ENCODE peak calls at places on chromosomes 5 and 9, in five cellular contexts. One of them, this sample, is unnamed.

GRCh38 chr5:126686451-126687126 is 85.8 kb downstream of the PHAX start:
- DNase-seq in CD8-positive, alpha-beta T cell: no peak
- DNase-seq in fibroblast of lung: no peak
- DNase-seq in heart right ventricle: no peak
- DNase-seq in left ventricle myocardium inferior: no peak
- DNase-seq in this sample: no peak

GRCh38 chr5:134252671-134253070 is 26.8 kb upstream of the PPP2CA start:
- DNase-seq in CD8-positive, alpha-beta T cell: no peak
- DNase-seq in fibroblast of lung: peak; percentile 70
- DNase-seq in heart right ventricle: no peak
- DNase-seq in left ventricle myocardium inferior: no peak
- DNase-seq in this sample: no peak

GRCh38 chr5:31232273-31232888 is 38.9 kb downstream of the CDH6 start:
- DNase-seq in CD8-positive, alpha-beta T cell: no peak
- DNase-seq in fibroblast of lung: peak; percentile 54
- DNase-seq in heart right ventricle: no peak
- DNase-seq in left ventricle myocardium inferior: no peak
- DNase-seq in this sample: no peak

GRCh38 chr5:107337281-107337680 is 333.5 kb downstream of the EFNA5 start:
- DNase-seq in CD8-positive, alpha-beta T cell: no peak
- DNase-seq in fibroblast of lung: no peak
- DNase-seq in heart right ventricle: no peak
- DNase-seq in left ventricle myocardium inferior: no peak
- DNase-seq in this sample: no peak

GRCh38 chr5:7763621-7764072 is 87.3 kb downstream of the CFAP90 start:
- DNase-seq in CD8-positive, alpha-beta T cell: no peak
- DNase-seq in fibroblast of lung: no peak
- DNase-seq in heart right ventricle: peak; percentile 17
- DNase-seq in left ventricle myocardium inferior: no peak
- DNase-seq in this sample: no peak

GRCh38 chr5:32444946-32445758 is 612 bp upstream of the ZFR start:
- DNase-seq in CD8-positive, alpha-beta T cell: no peak
- DNase-seq in fibroblast of lung: no peak
- DNase-seq in heart right ventricle: no peak
- DNase-seq in left ventricle myocardium inferior: no peak
- DNase-seq in this sample: no peak

GRCh38 chr5:76490970-76491369 is 87.9 kb downstream of the IQGAP2 start:
- DNase-seq in CD8-positive, alpha-beta T cell: no peak
- DNase-seq in fibroblast of lung: no peak
- DNase-seq in heart right ventricle: no peak
- DNase-seq in left ventricle myocardium inferior: no peak
- DNase-seq in this sample: no peak

GRCh38 chr9:13444272-13444608 is 164.7 kb upstream of the MPDZ start:
- DNase-seq in CD8-positive, alpha-beta T cell: no peak
- DNase-seq in fibroblast of lung: no peak
- DNase-seq in heart right ventricle: no peak
- DNase-seq in left ventricle myocardium inferior: no peak
- DNase-seq in this sample: no peak

GRCh38 chr9:122372856-122373845 is 2.3 kb downstream of the PTGS1 start:
- DNase-seq in CD8-positive, alpha-beta T cell: no peak
- DNase-seq in fibroblast of lung: no peak
- DNase-seq in heart right ventricle: no peak
- DNase-seq in left ventricle myocardium inferior: no peak
- DNase-seq in this sample: no peak

GRCh38 chr5:35518104-35518503 is 99.6 kb upstream of the SPEF2 start:
- DNase-seq in CD8-positive, alpha-beta T cell: no peak
- DNase-seq in fibroblast of lung: no peak
- DNase-seq in heart right ventricle: no peak
- DNase-seq in left ventricle myocardium inferior: no peak
- DNase-seq in this sample: no peak

GRCh38 chr5:6729400-6730310 is 16.4 kb downstream of the TENT4A start:
- DNase-seq in CD8-positive, alpha-beta T cell: peak; percentile 47
- DNase-seq in fibroblast of lung: no peak
- DNase-seq in heart right ventricle: peak; percentile 46
- DNase-seq in left ventricle myocardium inferior: peak; percentile 31
- DNase-seq in this sample: peak; percentile 53

GRCh38 chr9:38299856-38300255 is 92.6 kb upstream of the ALDH1B1 start:
- DNase-seq in CD8-positive, alpha-beta T cell: no peak
- DNase-seq in fibroblast of lung: no peak
- DNase-seq in heart right ventricle: no peak
- DNase-seq in left ventricle myocardium inferior: no peak
- DNase-seq in this sample: no peak

GRCh38 chr5:144142030-144142825 is 28.2 kb downstream of the YIPF5 start:
- DNase-seq in CD8-positive, alpha-beta T cell: no peak
- DNase-seq in fibroblast of lung: peak; percentile 71
- DNase-seq in heart right ventricle: no peak
- DNase-seq in left ventricle myocardium inferior: no peak
- DNase-seq in this sample: no peak

GRCh38 chr5:105146867-105147266 is 1584.3 kb upstream of the NUDT12 start:
- DNase-seq in CD8-positive, alpha-beta T cell: no peak
- DNase-seq in fibroblast of lung: peak; percentile 22
- DNase-seq in heart right ventricle: no peak
- DNase-seq in left ventricle myocardium inferior: no peak
- DNase-seq in this sample: no peak

GRCh38 chr9:105858877-105859276 is 164.5 kb downstream of the TMEM38B start:
- DNase-seq in CD8-positive, alpha-beta T cell: no peak
- DNase-seq in fibroblast of lung: no peak
- DNase-seq in heart right ventricle: no peak
- DNase-seq in left ventricle myocardium inferior: no peak
- DNase-seq in this sample: no peak

GRCh38 chr9:3873818-3874217 is 348.0 kb upstream of the RFX3 start:
- DNase-seq in CD8-positive, alpha-beta T cell: no peak
- DNase-seq in fibroblast of lung: peak; percentile 26
- DNase-seq in heart right ventricle: no peak
- DNase-seq in left ventricle myocardium inferior: no peak
- DNase-seq in this sample: no peak

GRCh38 chr9:6907772-6908381 is 150.1 kb downstream of the KDM4C start:
- DNase-seq in CD8-positive, alpha-beta T cell: no peak
- DNase-seq in fibroblast of lung: peak; percentile 70
- DNase-seq in heart right ventricle: no peak
- DNase-seq in left ventricle myocardium inferior: no peak
- DNase-seq in this sample: no peak

GRCh38 chr5:90932052-90932699 is 373.6 kb downstream of the ADGRV1 start:
- DNase-seq in CD8-positive, alpha-beta T cell: peak; percentile 24
- DNase-seq in fibroblast of lung: peak; percentile 78
- DNase-seq in heart right ventricle: no peak
- DNase-seq in left ventricle myocardium inferior: no peak
- DNase-seq in this sample: no peak

GRCh38 chr5:134112726-134113571 is 1.5 kb upstream of the TCF7 start:
- DNase-seq in CD8-positive, alpha-beta T cell: peak; percentile 16
- DNase-seq in fibroblast of lung: no peak
- DNase-seq in heart right ventricle: no peak
- DNase-seq in left ventricle myocardium inferior: no peak
- DNase-seq in this sample: no peak

GRCh38 chr5:138686668-138687067 is 66.6 kb upstream of the CTNNA1 start:
- DNase-seq in CD8-positive, alpha-beta T cell: no peak
- DNase-seq in fibroblast of lung: no peak
- DNase-seq in heart right ventricle: no peak
- DNase-seq in left ventricle myocardium inferior: no peak
- DNase-seq in this sample: no peak

GRCh38 chr5:167796636-167797035 is 494.8 kb upstream of the WWC1 start:
- DNase-seq in CD8-positive, alpha-beta T cell: no peak
- DNase-seq in fibroblast of lung: no peak
- DNase-seq in heart right ventricle: no peak
- DNase-seq in left ventricle myocardium inferior: no peak
- DNase-seq in this sample: no peak

GRCh38 chr5:144187699-144188294 is 17.1 kb downstream of the KCTD16 start:
- DNase-seq in CD8-positive, alpha-beta T cell: peak; percentile 76
- DNase-seq in fibroblast of lung: peak; percentile 98
- DNase-seq in heart right ventricle: no peak
- DNase-seq in left ventricle myocardium inferior: no peak
- DNase-seq in this sample: no peak

GRCh38 chr9:81517954-81518353 is 171.4 kb downstream of the TLE1 start:
- DNase-seq in CD8-positive, alpha-beta T cell: no peak
- DNase-seq in fibroblast of lung: no peak
- DNase-seq in heart right ventricle: no peak
- DNase-seq in left ventricle myocardium inferior: no peak
- DNase-seq in this sample: no peak

GRCh38 chr5:1769017-1769640 is 30.5 kb downstream of the MRPL36 start:
- DNase-seq in CD8-positive, alpha-beta T cell: no peak
- DNase-seq in fibroblast of lung: no peak
- DNase-seq in heart right ventricle: no peak
- DNase-seq in left ventricle myocardium inferior: no peak
- DNase-seq in this sample: no peak

GRCh38 chr5:172383231-172383802 is 71.0 kb downstream of the SH3PXD2B start:
- DNase-seq in CD8-positive, alpha-beta T cell: no peak
- DNase-seq in fibroblast of lung: peak; percentile 11
- DNase-seq in heart right ventricle: no peak
- DNase-seq in left ventricle myocardium inferior: no peak
- DNase-seq in this sample: peak; percentile 52

GRCh38 chr9:72864327-72864726 is 88.5 kb downstream of the ALDH1A1 start:
- DNase-seq in CD8-positive, alpha-beta T cell: no peak
- DNase-seq in fibroblast of lung: no peak
- DNase-seq in heart right ventricle: no peak
- DNase-seq in left ventricle myocardium inferior: no peak
- DNase-seq in this sample: no peak

GRCh38 chr5:51271261-51271660 is 112.0 kb upstream of the ISL1 start:
- DNase-seq in CD8-positive, alpha-beta T cell: no peak
- DNase-seq in fibroblast of lung: no peak
- DNase-seq in heart right ventricle: no peak
- DNase-seq in left ventricle myocardium inferior: no peak
- DNase-seq in this sample: no peak

GRCh38 chr9:127013597-127013996 is 99.0 kb downstream of the RALGPS1 start:
- DNase-seq in CD8-positive, alpha-beta T cell: no peak
- DNase-seq in fibroblast of lung: no peak
- DNase-seq in heart right ventricle: no peak
- DNase-seq in left ventricle myocardium inferior: no peak
- DNase-seq in this sample: no peak

GRCh38 chr5:152511531-152512132 is 106.6 kb upstream of the NMUR2 start:
- DNase-seq in CD8-positive, alpha-beta T cell: no peak
- DNase-seq in fibroblast of lung: no peak
- DNase-seq in heart right ventricle: no peak
- DNase-seq in left ventricle myocardium inferior: no peak
- DNase-seq in this sample: no peak

GRCh38 chr9:119003218-119003617 is 366.0 kb downstream of the BRINP1 start:
- DNase-seq in CD8-positive, alpha-beta T cell: no peak
- DNase-seq in fibroblast of lung: no peak
- DNase-seq in heart right ventricle: no peak
- DNase-seq in left ventricle myocardium inferior: no peak
- DNase-seq in this sample: no peak

GRCh38 chr5:98424681-98425454 is 348.6 kb upstream of the RGMB start:
- DNase-seq in CD8-positive, alpha-beta T cell: no peak
- DNase-seq in fibroblast of lung: peak; percentile 64
- DNase-seq in heart right ventricle: no peak
- DNase-seq in left ventricle myocardium inferior: no peak
- DNase-seq in this sample: no peak
- TF ChIP-seq CTCF in CD8-positive, alpha-beta T cell: no peak
- TF ChIP-seq CTCF in fibroblast of lung: no peak
- TF ChIP-seq CTCF in heart right ventricle: no peak
- TF ChIP-seq CTCF in left ventricle myocardium inferior: no peak
- TF ChIP-seq CTCF in this sample: no peak

GRCh38 chr9:131697908-131698714 is 41.8 kb downstream of the RAPGEF1 start:
- DNase-seq in CD8-positive, alpha-beta T cell: no peak
- DNase-seq in fibroblast of lung: no peak
- DNase-seq in heart right ventricle: no peak
- DNase-seq in left ventricle myocardium inferior: no peak
- DNase-seq in this sample: no peak

GRCh38 chr9:131696163-131696439 is 43.8 kb downstream of the RAPGEF1 start:
- DNase-seq in CD8-positive, alpha-beta T cell: no peak
- DNase-seq in fibroblast of lung: no peak
- DNase-seq in heart right ventricle: no peak
- DNase-seq in left ventricle myocardium inferior: no peak
- DNase-seq in this sample: no peak

GRCh38 chr9:131695366-131696162 is 44.3 kb downstream of the RAPGEF1 start:
- DNase-seq in CD8-positive, alpha-beta T cell: no peak
- DNase-seq in fibroblast of lung: no peak
- DNase-seq in heart right ventricle: no peak
- DNase-seq in left ventricle myocardium inferior: no peak
- DNase-seq in this sample: no peak

GRCh38 chr9:131698715-131699053 is 41.2 kb downstream of the RAPGEF1 start:
- DNase-seq in CD8-positive, alpha-beta T cell: no peak
- DNase-seq in fibroblast of lung: no peak
- DNase-seq in heart right ventricle: no peak
- DNase-seq in left ventricle myocardium inferior: no peak
- DNase-seq in this sample: no peak

DNA sequence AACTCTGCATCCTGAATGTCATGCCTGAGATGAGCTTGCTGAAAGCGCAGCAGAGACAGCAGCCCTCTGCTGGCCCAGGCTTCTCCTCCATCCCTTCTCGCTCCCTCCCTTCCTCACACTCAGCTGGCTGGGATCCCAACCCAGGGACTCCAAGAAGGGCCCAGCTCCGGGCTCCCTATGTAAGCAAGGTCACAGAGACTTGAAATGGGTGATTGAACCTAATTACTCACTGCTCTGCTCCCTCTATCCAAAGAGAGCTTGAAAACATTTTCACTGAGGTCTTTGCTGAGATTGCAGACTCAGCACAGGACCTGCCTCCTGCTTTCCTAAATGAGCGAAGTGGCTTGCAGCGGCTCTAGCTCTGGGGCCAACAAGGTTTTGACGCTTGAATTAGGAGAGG is 42.8 kb downstream of the RAPGEF1 start:
- DNase-seq in CD8-positive, alpha-beta T cell: no peak
- DNase-seq in fibroblast of lung: peak; percentile 89
- DNase-seq in heart right ventricle: peak; percentile 50
- DNase-seq in left ventricle myocardium inferior: peak; percentile 54
- DNase-seq in this sample: no peak
- H3K27ac ChIP-seq in CD8-positive, alpha-beta T cell: no peak overlapping the region
- H3K27ac ChIP-seq in fibroblast of lung: no peak overlapping the region
- H3K27ac ChIP-seq in heart right ventricle: peak overlapping the region; percentile 90
- H3K27ac ChIP-seq in left ventricle myocardium inferior: peak overlapping the region; percentile 83
- H3K27ac ChIP-seq in this sample: no peak overlapping the region

DNA sequence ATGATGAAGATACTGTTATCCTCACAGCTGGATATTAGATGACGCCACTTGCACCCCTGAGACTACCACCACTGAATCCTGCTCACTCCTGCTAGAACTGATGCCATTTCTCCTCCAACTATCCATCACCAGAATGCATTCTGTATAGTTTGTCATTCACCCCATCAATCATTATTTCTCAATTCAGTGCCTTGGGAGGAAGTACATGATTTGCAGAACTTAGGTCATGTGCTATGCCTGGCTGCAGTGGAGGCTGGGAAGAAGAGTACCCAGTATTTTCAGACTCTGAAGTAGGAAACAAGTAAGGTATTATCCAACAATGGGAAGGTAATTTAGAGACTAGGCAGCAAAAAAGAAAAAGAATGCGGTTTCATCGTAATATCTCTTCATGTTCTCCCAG is 26.2 kb upstream of the HSD17B4 start:
- DNase-seq in CD8-positive, alpha-beta T cell: no peak
- DNase-seq in fibroblast of lung: no peak
- DNase-seq in heart right ventricle: no peak
- DNase-seq in left ventricle myocardium inferior: no peak
- DNase-seq in this sample: no peak
- TF ChIP-seq CTCF in CD8-positive, alpha-beta T cell: no peak
- TF ChIP-seq CTCF in fibroblast of lung: no peak
- TF ChIP-seq CTCF in heart right ventricle: no peak
- TF ChIP-seq CTCF in left ventricle myocardium inferior: no peak
- TF ChIP-seq CTCF in this sample: no peak

GRCh38 chr5:141343953-141344463 is 379 bp downstream of the PCDHGA3 start:
- DNase-seq in CD8-positive, alpha-beta T cell: no peak
- DNase-seq in fibroblast of lung: no peak
- DNase-seq in heart right ventricle: no peak
- DNase-seq in left ventricle myocardium inferior: no peak
- DNase-seq in this sample: no peak

GRCh38 chr5:141342773-141343172 is 856 bp upstream of the PCDHGA3 start:
- DNase-seq in CD8-positive, alpha-beta T cell: no peak
- DNase-seq in fibroblast of lung: no peak
- DNase-seq in heart right ventricle: no peak
- DNase-seq in left ventricle myocardium inferior: no peak
- DNase-seq in this sample: no peak

GRCh38 chr5:141343242-141343952 is at the start of gene PCDHGA3:
- DNase-seq in CD8-positive, alpha-beta T cell: no peak
- DNase-seq in fibroblast of lung: peak; percentile 73
- DNase-seq in heart right ventricle: no peak
- DNase-seq in left ventricle myocardium inferior: no peak
- DNase-seq in this sample: no peak

GRCh38 chr5:141338538-141339306 is at the start of gene PCDHGA2:
- DNase-seq in CD8-positive, alpha-beta T cell: no peak
- DNase-seq in fibroblast of lung: peak; percentile 65
- DNase-seq in heart right ventricle: no peak
- DNase-seq in left ventricle myocardium inferior: no peak
- DNase-seq in this sample: no peak
- H3K27ac ChIP-seq in CD8-positive, alpha-beta T cell: no peak within 1 kb of the TSS
- H3K27ac ChIP-seq in fibroblast of lung: no peak within 1 kb of the TSS
- H3K27ac ChIP-seq in heart right ventricle: peak within 1 kb of the TSS; percentile 81
- H3K27ac ChIP-seq in left ventricle myocardium inferior: peak within 1 kb of the TSS; percentile 85
- H3K27ac ChIP-seq in this sample: no peak within 1 kb of the TSS